ENCODE peak calls at places on chromosomes 3 and 15, in eight cellular contexts. E is activated naive CD8-positive, alpha-beta T cell treated with anti-CD3 and anti-CD28 coated beads, Interleukin-2, amount 50 U/mL, for 24 hours; R is T-cell; Z is NCI-H446; O is cardiac muscle cell; H is Ammon's horn; W is RPMI7951; M is CD4-positive, CD25-positive, alpha-beta regulatory T cell. K is an unnamed sample.

GRCh38 chr3:37229740-37230139 is 55.4 kb upstream of the LRRFIP2 start:
- DNase-seq in E (no peak), R (no peak), Z (no peak), O (peak; percentile 11), H (no peak), W (no peak), M (no peak), K (no peak)

GRCh38 chr15:47334805-47335204 is 382.5 kb upstream of the SEMA6D start:
- DNase-seq in E (no peak), R (no peak), Z (no peak), O (no peak), H (no peak), W (no peak), M (no peak), K (no peak)

GRCh38 chr15:62287066-62287857 is 122.2 kb upstream of the C2CD4B start:
- DNase-seq in E (no peak), R (no peak), Z (no peak), O (no peak), H (no peak), W (no peak), M (no peak), K (no peak)

GRCh38 chr15:32819406-32819930 is 101.7 kb downstream of the GREM1 start:
- DNase-seq in E (no peak), R (no peak), Z (no peak), O (no peak), H (no peak), W (no peak), M (no peak), K (no peak)

GRCh38 chr3:99023590-99024192 is 122.2 kb upstream of the DCBLD2 start:
- DNase-seq in E (no peak), R (no peak), Z (peak; percentile 26), O (peak; percentile 48), H (peak; percentile 53), W (peak; percentile 45), M (no peak), K (peak; percentile 61)

GRCh38 chr3:112811917-112812660 is 34.6 kb downstream of the CD200R1L start:
- DNase-seq in E (no peak), R (no peak), Z (no peak), O (peak; percentile 8), H (peak; percentile 45), W (no peak), M (no peak), K (no peak)

GRCh38 chr3:61666032-61666431 is 104.7 kb downstream of the PTPRG start:
- DNase-seq in E (no peak), R (no peak), Z (no peak), O (no peak), H (no peak), W (no peak), M (no peak), K (no peak)

GRCh38 chr3:30639937-30640336 is 33.5 kb downstream of the TGFBR2 start:
- DNase-seq in E (peak; percentile 2), R (no peak), Z (no peak), O (no peak), H (no peak), W (no peak), M (no peak), K (no peak)

GRCh38 chr15:52765779-52766178 is 24.4 kb downstream of the ONECUT1 start:
- DNase-seq in E (no peak), R (no peak), Z (no peak), O (peak; percentile 43), H (no peak), W (peak; percentile 31), M (no peak), K (peak; percentile 24)

GRCh38 chr3:157865449-157865862 is 240.8 kb downstream of the SHOX2 start:
- DNase-seq in E (peak; percentile 45), R (no peak), Z (peak; percentile 33), O (peak; percentile 9), H (no peak), W (no peak), M (no peak), K (no peak)

GRCh38 chr3:176767385-176767784 is 429.9 kb downstream of the TBL1XR1 start:
- DNase-seq in E (no peak), R (no peak), Z (peak; percentile 3), O (no peak), H (no peak), W (peak; percentile 1), M (no peak), K (peak; percentile 70)

GRCh38 chr3:134353171-134353825 is 20.9 kb downstream of the AMOTL2 start:
- DNase-seq in E (no peak), R (no peak), Z (no peak), O (no peak), H (no peak), W (no peak), M (no peak), K (no peak)

GRCh38 chr3:107689355-107689754 is 166.6 kb downstream of the BBX start:
- DNase-seq in E (no peak), R (no peak), Z (no peak), O (no peak), H (no peak), W (no peak), M (no peak), K (no peak)

GRCh38 chr3:9727041-9727595 is 4.4 kb upstream of the BRPF1 start:
- DNase-seq in E (peak; percentile 55), R (peak; percentile 50), Z (no peak), O (no peak), H (no peak), W (peak; percentile 49), M (peak; percentile 37), K (no peak)

GRCh38 chr3:134694445-134694844 is 43.6 kb upstream of the KY start:
- DNase-seq in E (no peak), R (no peak), Z (no peak), O (no peak), H (peak; percentile 51), W (no peak), M (no peak), K (no peak)

GRCh38 chr3:48430359-48431101 is 644 bp upstream of the PLXNB1 start:
- DNase-seq in E (no peak), R (no peak), Z (no peak), O (no peak), H (no peak), W (no peak), M (no peak), K (no peak)

GRCh38 chr15:67149859-67150824 is 84.7 kb downstream of the SMAD3 start:
- DNase-seq in E (peak; percentile 62), R (no peak), Z (no peak), O (no peak), H (no peak), W (peak; percentile 99), M (peak; percentile 16), K (peak; percentile 89)

GRCh38 chr3:112175037-112175436 is 42.0 kb upstream of the GCSAM start:
- DNase-seq in E (no peak), R (no peak), Z (no peak), O (no peak), H (no peak), W (no peak), M (no peak), K (no peak)

GRCh38 chr15:73052679-73053397 is 575 bp downstream of the NEO1 start:
- DNase-seq in E (peak; percentile 16), R (peak; percentile 7), Z (peak; percentile 84), O (peak; percentile 81), H (peak; percentile 83), W (peak; percentile 18), M (no peak), K (peak; percentile 20)

GRCh38 chr3:170040283-170040907 is 2.6 kb downstream of the GPR160 start:
- DNase-seq in E (no peak), R (no peak), Z (no peak), O (no peak), H (no peak), W (no peak), M (no peak), K (no peak)

GRCh38 chr3:128549283-128550112 is 56.5 kb upstream of the GATA2 start:
- DNase-seq in E (no peak), R (no peak), Z (no peak), O (no peak), H (no peak), W (peak; percentile 66), M (no peak), K (peak; percentile 14)

GRCh38 chr3:142888099-142888483 is 792 bp downstream of the PCOLCE2 start:
- DNase-seq in E (no peak), R (no peak), Z (peak; percentile 94), O (peak; percentile 46), H (no peak), W (peak; percentile 40), M (no peak), K (peak; percentile 9)

K was measured in myocyte.